ENCODE peak calls at places on chromosomes 6 and 20, in eight cellular contexts. Y is heart right ventricle, X is cardiac muscle cell, M is pancreas, R is ovary, T is GM23248, N is skeletal muscle cell, H is fibroblast of mammary gland. Z is an unnamed sample.

GRCh38 chr6:41877051-41877680 is 18.0 kb downstream of the USP49 start:
- DNase-seq in H (no peak), Y (no peak), T (no peak), X (no peak), R (no peak), M (no peak), N (no peak), Z (no peak)

GRCh38 chr6:31114540-31114876 is at the start of gene PSORS1C1:
- DNase-seq in Y (peak; percentile 77), T (peak; percentile 97), R (peak; percentile 86), N (peak; percentile 74), M (no peak), X (no peak), H (peak; percentile 97), Z (no peak)

GRCh38 chr6:16486661-16487060 is 248.3 kb downstream of the GMPR start:
- DNase-seq in R (no peak), M (no peak), N (no peak), X (no peak), Y (no peak), H (no peak), T (no peak), Z (no peak)

GRCh38 chr6:13496508-13497180 is 9.2 kb upstream of the GFOD1 start:
- DNase-seq in M (no peak), T (peak; percentile 8), Y (no peak), N (no peak), H (no peak), R (no peak), X (no peak), Z (no peak)

GRCh38 chr6:111416529-111416928 is 66.5 kb downstream of the REV3L start:
- DNase-seq in R (no peak), H (no peak), Y (no peak), M (no peak), N (no peak), T (no peak), X (no peak), Z (no peak)

GRCh38 chr6:138099832-138100231 is 7.4 kb downstream of the PERP start:
- DNase-seq in M (no peak), R (no peak), Y (no peak), N (peak; percentile 67), X (no peak), H (peak; percentile 92), T (peak; percentile 87), Z (no peak)

GRCh38 chr6:12958052-12958706 is 241.6 kb downstream of the PHACTR1 start:
- DNase-seq in T (peak; percentile 44), Y (no peak), M (peak; percentile 13), X (no peak), H (no peak), N (no peak), R (no peak), Z (no peak)

GRCh38 chr20:45886590-45887345 is 654 bp downstream of the SPATA25 start:
- DNase-seq in H (no peak), R (peak; percentile 36), X (no peak), N (no peak), T (no peak), Y (no peak), M (no peak), Z (no peak)

GRCh38 chr6:80132942-80133517 is 26.6 kb downstream of the BCKDHB start:
- DNase-seq in X (peak; percentile 84), N (peak; percentile 52), R (peak; percentile 38), Y (peak; percentile 62), H (peak; percentile 73), T (peak; percentile 80), M (peak; percentile 42), Z (peak; percentile 65)

GRCh38 chr6:11320914-11321549 is 88.6 kb upstream of the NEDD9 start:
- DNase-seq in N (no peak), Y (no peak), T (no peak), R (no peak), H (peak; percentile 40), M (no peak), X (no peak), Z (no peak)

GRCh38 chr6:130961148-130961547 is 101.9 kb downstream of the EPB41L2 start:
- DNase-seq in H (no peak), T (no peak), Y (no peak), N (no peak), X (no peak), R (no peak), M (no peak), Z (no peak)

GRCh38 chr6:235763-236360 is 56.4 kb upstream of the DUSP22 start:
- DNase-seq in R (no peak), T (peak; percentile 25), Y (peak; percentile 29), H (peak; percentile 50), M (no peak), X (no peak), N (peak; percentile 42), Z (peak; percentile 55)

GRCh38 chr6:108559884-108560462 is 744 bp upstream of the FOXO3 start:
- DNase-seq in M (peak; percentile 69), X (peak; percentile 72), R (peak; percentile 84), Y (peak; percentile 70), T (peak; percentile 85), H (peak; percentile 80), N (peak; percentile 59), Z (no peak)

DNA sequence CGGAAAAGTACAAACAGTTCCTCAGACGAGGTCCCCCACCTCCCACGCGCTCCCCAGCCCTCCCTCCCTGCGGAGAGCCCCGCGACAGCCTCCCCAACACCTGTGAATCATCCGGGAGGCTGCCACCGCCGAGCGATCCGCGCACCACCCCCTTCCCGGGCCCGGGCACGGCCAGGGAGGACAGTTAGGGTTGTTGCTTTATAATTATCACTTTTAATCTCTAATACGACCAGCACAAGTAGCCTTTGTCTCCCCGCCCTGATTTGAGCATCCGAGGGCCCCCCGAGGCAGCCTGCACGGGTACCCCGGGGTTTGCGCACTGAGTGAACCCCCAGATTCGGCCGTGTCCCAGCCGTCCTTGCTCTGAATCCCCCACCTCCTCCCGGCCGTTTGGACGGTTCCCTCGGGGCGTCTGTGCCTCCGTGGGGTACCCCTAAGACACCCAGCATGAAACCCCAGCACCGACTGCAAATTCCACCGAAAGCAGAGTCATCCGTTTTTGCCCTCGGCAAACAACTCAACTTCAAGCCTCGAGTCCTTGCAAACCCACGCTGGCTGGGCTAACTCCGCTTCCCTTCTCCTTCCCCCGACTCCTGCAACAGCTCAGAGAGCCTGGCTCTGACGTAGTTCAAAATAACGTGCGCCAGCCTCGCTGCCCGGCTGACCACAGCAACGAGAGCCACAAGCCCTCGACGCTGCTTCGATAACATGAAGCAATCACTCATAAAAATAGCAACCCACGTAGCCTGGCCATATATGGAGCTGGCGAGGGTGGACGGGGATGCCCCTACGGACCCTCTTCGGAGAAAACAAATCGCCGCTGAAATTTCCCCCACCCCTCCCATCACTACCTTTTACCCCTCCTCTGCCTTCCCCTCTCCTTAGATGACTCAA is 866 bp upstream of the SNAP25 start:
- DNase-seq in M (peak; percentile 22), Y (no peak), X (peak; percentile 92), R (peak; percentile 92), H (peak; percentile 97), N (peak; percentile 91), T (peak; percentile 76), Z (no peak)
- H3K4me3 ChIP-seq in M (peak overlapping the region; percentile 31), Y (peak overlapping the region; percentile 49), X (peak overlapping the region; percentile 68), R (peak overlapping the region; percentile 44), H (peak overlapping the region; percentile 45), N (peak overlapping the region; percentile 47), T (peak overlapping the region; percentile 43), Z (no peak overlapping the region)

DNA sequence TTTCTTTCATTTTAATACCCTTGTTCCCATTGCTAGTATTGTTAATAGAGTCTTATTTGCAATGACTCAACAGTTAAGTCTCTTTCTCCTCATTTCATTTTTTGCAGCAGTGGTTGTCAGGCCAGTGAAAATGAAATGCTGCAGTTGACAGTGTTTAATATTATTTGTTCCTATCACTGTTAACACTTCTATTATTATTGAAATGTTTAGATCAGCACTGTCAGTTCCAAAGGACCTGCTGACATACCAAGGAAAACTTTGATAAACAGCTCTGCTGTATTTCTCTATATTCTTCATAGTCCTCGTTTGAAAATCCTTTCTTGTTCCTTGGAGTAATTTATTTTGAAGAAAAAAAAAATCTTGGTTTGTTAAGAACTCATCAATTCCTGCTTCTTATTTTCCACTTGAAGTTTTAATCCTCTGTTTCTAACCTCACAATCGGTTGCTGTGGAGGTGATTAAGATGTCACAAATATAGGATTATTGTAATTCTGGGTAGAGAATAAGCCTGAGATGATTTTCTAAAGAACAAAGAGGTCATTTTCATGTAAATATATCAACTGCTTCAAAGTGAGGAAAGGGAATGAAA is 1065.9 kb upstream of the CITED2 start:
- DNase-seq in R (no peak), Y (no peak), N (no peak), M (no peak), X (no peak), T (no peak), H (no peak), Z (no peak)
- H3K4me3 ChIP-seq in R (no peak overlapping the region), Y (no peak overlapping the region), N (no peak overlapping the region), M (no peak overlapping the region), X (no peak overlapping the region), T (no peak overlapping the region), H (no peak overlapping the region), Z (no peak overlapping the region)

GRCh38 chr20:43736588-43737091 is 9.8 kb upstream of the GTSF1L start:
- DNase-seq in R (no peak), T (no peak), M (no peak), Y (no peak), X (no peak), N (no peak), H (no peak), Z (no peak)

GRCh38 chr20:43740642-43741041 is 13.8 kb upstream of the GTSF1L start:
- DNase-seq in X (no peak), N (no peak), T (no peak), R (no peak), M (no peak), Y (no peak), H (no peak), Z (no peak)

GRCh38 chr20:43744121-43744520 is 17.3 kb upstream of the GTSF1L start:
- DNase-seq in T (peak; percentile 44), X (no peak), Y (no peak), R (no peak), M (no peak), H (peak; percentile 46), N (no peak), Z (no peak)

GRCh38 chr20:43737925-43738324 is 11.1 kb upstream of the GTSF1L start:
- DNase-seq in R (no peak), T (no peak), X (no peak), H (no peak), Y (no peak), M (no peak), N (no peak), Z (no peak)

GRCh38 chr20:43739148-43739749 is 12.4 kb upstream of the GTSF1L start:
- DNase-seq in Y (no peak), T (no peak), H (no peak), N (no peak), R (no peak), X (no peak), M (no peak), Z (no peak)
- H3K4me3 ChIP-seq in Y (no peak overlapping the region), T (no peak overlapping the region), H (no peak overlapping the region), N (no peak overlapping the region), R (no peak overlapping the region), X (no peak overlapping the region), M (no peak overlapping the region), Z (no peak overlapping the region)

DNA sequence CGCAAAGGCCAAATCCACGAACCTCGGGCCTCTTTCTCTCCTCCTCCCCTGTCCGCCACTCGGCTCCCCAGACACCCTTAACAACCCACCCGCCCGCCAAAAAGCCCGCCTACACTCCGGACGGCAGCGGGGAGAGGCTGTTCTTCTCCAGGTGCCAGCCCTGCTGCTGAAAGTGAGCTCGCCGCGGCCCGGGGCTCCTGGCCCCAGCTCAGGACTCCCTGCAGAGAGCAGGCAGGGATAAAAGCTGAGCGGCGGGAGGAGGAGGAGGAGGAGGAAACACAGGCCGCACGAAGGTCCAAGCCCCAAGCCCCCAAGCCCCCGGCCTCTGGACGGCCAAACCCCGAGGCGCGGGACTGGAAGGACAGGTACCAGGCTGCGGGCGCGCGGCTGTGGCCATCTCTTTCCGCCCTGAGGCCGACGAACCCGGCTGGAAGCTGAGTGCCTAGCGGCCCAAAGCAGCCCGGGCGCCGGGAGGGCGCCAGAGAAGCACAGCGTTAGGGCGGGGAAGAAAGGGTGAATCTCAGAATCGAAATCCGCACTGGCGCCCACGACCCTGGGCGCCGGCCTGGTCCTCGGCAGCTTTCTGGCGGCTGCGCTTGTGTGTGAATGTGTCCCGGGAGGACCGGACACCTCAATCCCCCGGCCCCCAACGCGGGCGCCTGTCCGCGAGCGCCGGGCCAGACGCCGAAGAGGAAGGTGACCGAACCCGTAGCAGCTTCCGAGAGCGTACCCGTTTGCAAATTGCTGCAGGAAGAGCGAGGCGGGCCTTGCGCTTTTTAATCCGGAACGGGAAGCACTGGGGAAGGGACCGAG is 3.2 kb downstream of the NRN1 start:
- DNase-seq in N (no peak), T (peak; percentile 77), H (peak; percentile 62), X (peak; percentile 56), R (no peak), Y (peak; percentile 47), M (no peak), Z (peak; percentile 72)
- H3K4me3 ChIP-seq in N (peak overlapping the region; percentile 61), T (peak overlapping the region; percentile 100), H (peak overlapping the region; percentile 68), X (peak overlapping the region; percentile 6), R (peak overlapping the region; percentile 27), Y (peak overlapping the region; percentile 66), M (peak overlapping the region; percentile 17), Z (peak overlapping the region; percentile 84)

Z was measured in Jurkat, Clone E6-1.